ENCODE peak calls at places on chromosomes 5 and 9, in five cellular contexts. R is mesothelial cell of epicardium, H is GM19239, P is lower leg skin, A is NCI-H1092. G is an unnamed sample.

GRCh38 chr5:72140711-72141110 is 33.4 kb downstream of the MAP1B start:
- DNase-seq in R (no peak), H (no peak), P (no peak), A (no peak), G (no peak)

GRCh38 chr5:134547579-134547978 is 22.1 kb downstream of the JADE2 start:
- DNase-seq in R (no peak), H (no peak), P (no peak), A (no peak), G (no peak)

GRCh38 chr5:168409601-168410458 is 76.4 kb upstream of the RARS1 start:
- DNase-seq in R (no peak), H (no peak), P (no peak), A (no peak), G (no peak)

GRCh38 chr9:120985759-120986353 is 59.3 kb upstream of the TRAF1 start:
- DNase-seq in R (no peak), H (no peak), P (no peak), A (no peak), G (peak)

GRCh38 chr9:85430659-85431370 is 310.9 kb downstream of the AGTPBP1 start:
- DNase-seq in R (no peak), H (no peak), P (no peak), A (no peak), G (no peak)

GRCh38 chr5:71907001-71907564 is 188.0 kb downstream of the CARTPT start:
- DNase-seq in R (no peak), H (no peak), P (no peak), A (no peak), G (no peak)

GRCh38 chr5:136811086-136811485 is 445.7 kb upstream of the TRPC7 start:
- DNase-seq in R (no peak), H (no peak), P (no peak), A (no peak), G (no peak)

GRCh38 chr5:176887252-176887849 is 11.8 kb downstream of the HK3 start:
- DNase-seq in R (no peak), H (no peak), P (no peak), A (no peak), G (no peak)

GRCh38 chr5:109566361-109566760 is 123.4 kb upstream of the MAN2A1 start:
- DNase-seq in R (no peak), H (no peak), P (no peak), A (no peak), G (no peak)